ENCODE peak calls at places on chromosomes 5 and 9, in five cellular contexts. N is IMR-90, G is astrocyte of the spinal cord, J is HFFc6, F is pancreas. I is an unnamed sample.

GRCh38 chr9:125564641-125565040 is 142.4 kb downstream of the MAPKAP1 start:
- DNase-seq in G (no peak), J (no peak), F (no peak), N (no peak), I (no peak)

GRCh38 chr5:10699281-10699874 is 61.7 kb downstream of the DAP start:
- DNase-seq in G (no peak), N (peak), J (no peak), F (no peak), I (no peak)

GRCh38 chr9:129761293-129761900 is 8.6 kb upstream of the PTGES start:
- DNase-seq in N (peak), J (no peak), G (peak), F (no peak), I (no peak)

GRCh38 chr5:130077007-130077406 is 172.7 kb downstream of the CHSY3 start:
- DNase-seq in F (no peak), N (no peak), G (no peak), J (no peak), I (no peak)

GRCh38 chr5:159049844-159050318 is 49.8 kb downstream of the EBF1 start:
- DNase-seq in J (no peak), N (peak), F (no peak), G (peak), I (no peak)

GRCh38 chr5:174317261-174317894 is 271.9 kb downstream of the NSG2 start:
- DNase-seq in N (peak), J (peak), G (peak), F (peak), I (no peak)

GRCh38 chr9:120970249-120970648 is 43.7 kb upstream of the TRAF1 start:
- DNase-seq in G (no peak), J (no peak), F (no peak), N (peak), I (no peak)

GRCh38 chr5:124927735-124928134 is 181.3 kb upstream of the ZNF608 start:
- DNase-seq in F (no peak), N (peak), G (peak), J (peak), I (no peak)

GRCh38 chr5:145681686-145682085 is 153.5 kb downstream of the PRELID2 start:
- DNase-seq in J (peak), G (peak), F (no peak), N (peak), I (no peak)

GRCh38 chr5:132262882-132263547 is 5.5 kb downstream of the PDLIM4 start:
- DNase-seq in F (no peak), G (no peak), J (no peak), N (no peak), I (no peak)

GRCh38 chr5:139638090-139638735 is 9.9 kb upstream of the CXXC5 start:
- DNase-seq in J (peak), F (peak), G (peak), N (peak), I (peak)

GRCh38 chr9:126000731-126001580 is 253.8 kb downstream of the PBX3 start:
- DNase-seq in N (no peak), J (no peak), F (peak), G (no peak), I (peak)

GRCh38 chr9:137311171-137311970 is 9.3 kb upstream of the NRARP start:
- DNase-seq in N (peak), J (no peak), G (no peak), F (peak), I (no peak)

GRCh38 chr5:138544171-138545134 is 1.4 kb upstream of the ETF1 start:
- DNase-seq in F (no peak), J (no peak), G (peak), N (peak), I (no peak)

GRCh38 chr5:172450861-172451695 is 3.2 kb downstream of the SH3PXD2B start:
- DNase-seq in J (peak), F (no peak), G (no peak), N (no peak), I (no peak)

GRCh38 chr9:115884846-115885245 is 268.7 kb upstream of the PAPPA start:
- DNase-seq in N (peak), G (peak), J (no peak), F (no peak), I (no peak)

GRCh38 chr5:65157906-65158603 is 323.7 kb downstream of the ADAMTS6 start:
- DNase-seq in F (no peak), J (no peak), N (no peak), G (no peak), I (no peak)

GRCh38 chr5:169151051-169151805 is 149.7 kb downstream of the SLIT3 start:
- DNase-seq in J (no peak), N (no peak), G (no peak), F (no peak), I (no peak)

GRCh38 chr9:33306037-33306436 is 15.7 kb downstream of the NFX1 start:
- DNase-seq in G (no peak), N (peak), F (no peak), J (no peak), I (no peak)

GRCh38 chr9:95521699-95522098 is 4.9 kb upstream of the PTCH1 start:
- DNase-seq in F (no peak), G (no peak), N (no peak), J (no peak), I (no peak)

GRCh38 chr9:107180206-107180605 is 102.9 kb upstream of the RAD23B start:
- DNase-seq in J (no peak), G (no peak), N (no peak), F (no peak), I (no peak)

GRCh38 chr9:1707291-1707690 is 307.9 kb upstream of the SMARCA2 start:
- DNase-seq in N (no peak), F (no peak), G (no peak), J (no peak), I (no peak)

GRCh38 chr5:140469259-140469658 is 67.6 kb downstream of the ANKHD1 start:
- DNase-seq in N (no peak), F (no peak), G (no peak), J (no peak), I (no peak)

GRCh38 chr9:86405926-86406325 is 51.7 kb upstream of the TUT7 start:
- DNase-seq in J (peak), F (no peak), G (peak), N (peak), I (no peak)

GRCh38 chr5:157951673-157952373 is 92.9 kb upstream of the CLINT1 start:
- DNase-seq in F (no peak), N (no peak), J (no peak), G (no peak), I (no peak)

GRCh38 chr5:157106668-157107461 is 2.0 kb downstream of the HAVCR2 start:
- DNase-seq in J (no peak), N (peak), G (no peak), F (no peak), I (no peak)

GRCh38 chr5:135319458-135319857 is 79.6 kb downstream of the MACROH2A1 start:
- DNase-seq in J (no peak), G (no peak), F (no peak), N (no peak), I (no peak)

GRCh38 chr9:16771352-16771751 is 99.1 kb downstream of the BNC2 start:
- DNase-seq in J (no peak), G (no peak), F (no peak), N (peak), I (no peak)

GRCh38 chr9:99866398-99866797 is 40.1 kb upstream of the STX17 start:
- DNase-seq in G (peak), J (no peak), N (no peak), F (no peak), I (no peak)

GRCh38 chr5:42005561-42006153 is 80.6 kb downstream of the FBXO4 start:
- DNase-seq in F (no peak), N (peak), G (peak), J (peak), I (no peak)

GRCh38 chr5:60636001-60636400 is 64.0 kb downstream of the DEPDC1B start:
- DNase-seq in N (peak), J (no peak), F (no peak), G (no peak), I (no peak)

GRCh38 chr9:71737455-71737854 is 30.9 kb downstream of the CEMIP2 start:
- DNase-seq in F (no peak), N (no peak), J (no peak), G (peak), I (no peak)

GRCh38 chr5:32298056-32298420 is 14.7 kb downstream of the MTMR12 start:
- DNase-seq in J (no peak), G (no peak), N (no peak), F (no peak), I (no peak)

GRCh38 chr5:78648359-78649219 is at the start of gene LHFPL2:
- DNase-seq in J (peak), F (peak), N (peak), G (peak), I (peak)

GRCh38 chr9:114475412-114476136 is 29.7 kb downstream of the WHRN start:
- DNase-seq in G (no peak), F (no peak), N (no peak), J (no peak), I (no peak)

GRCh38 chr9:133355881-133356357 is 368 bp downstream of the SURF1 start:
- DNase-seq in F (no peak), G (no peak), N (no peak), J (no peak), I (no peak)
- TF ChIP-seq CTCF in F (no peak), G (peak), N (no peak), J (peak), I (no peak)

GRCh38 chr5:35183243-35183955 is 46.9 kb downstream of the PRLR start:
- DNase-seq in F (no peak), J (peak), G (peak), N (peak), I (no peak)
- TF ChIP-seq CTCF in F (no peak), J (peak), G (peak), N (peak), I (no peak)

GRCh38 chr9:105447814-105448812 is at the start of gene FSD1L:
- DNase-seq in J (peak), F (peak), G (peak), N (peak), I (peak)
- TF ChIP-seq CTCF in J (peak), F (no peak), G (peak), N (peak), I (no peak)

GRCh38 chr5:77449981-77450380 is 42.1 kb downstream of the WDR41 start:
- DNase-seq in N (peak), G (no peak), F (no peak), J (no peak), I (no peak)
- TF ChIP-seq CTCF in N (no peak), G (no peak), F (no peak), J (no peak), I (no peak)

I was measured in activated B cell treated with CpG ODN at 0.5 μM for 24 hours.